ENCODE peak calls at places on chromosomes 13 and 19, in six cellular contexts. I is A549, T is endothelial cell of umbilical vein, E is K562, O is GM12878, L is HepG2. G is an unnamed sample.

GRCh38 chr19:36771275-36772231 is 1.1 kb downstream of the ZNF850 start:
- DNase-seq in O (peak), E (peak), I (peak), L (peak), T (peak), G (peak)

GRCh38 chr13:98390086-98390697 is 186.7 kb downstream of the STK24 start:
- DNase-seq in O (no peak), E (no peak), L (no peak), I (no peak), T (no peak), G (no peak)

GRCh38 chr13:46554971-46555370 is 2.0 kb downstream of the LRCH1 start:
- DNase-seq in O (no peak), T (peak), E (no peak), L (no peak), I (no peak), G (no peak)

GRCh38 chr13:42626461-42626860 is 52.5 kb downstream of the TNFSF11 start:
- DNase-seq in E (no peak), I (no peak), O (no peak), T (no peak), L (no peak), G (no peak)

GRCh38 chr13:42396901-42397670 is 125.1 kb downstream of the AKAP11 start:
- DNase-seq in I (no peak), E (no peak), O (no peak), T (no peak), L (no peak), G (no peak)

GRCh38 chr19:18049390-18049789 is 37.3 kb downstream of the IL12RB1 start:
- DNase-seq in L (no peak), E (no peak), I (no peak), O (no peak), T (peak), G (no peak)

GRCh38 chr13:33078268-33078667 is 62.0 kb downstream of the KL start:
- DNase-seq in I (no peak), O (no peak), E (no peak), L (no peak), T (no peak), G (no peak)

GRCh38 chr13:42836930-42837329 is 55.5 kb downstream of the FAM216B start:
- DNase-seq in L (no peak), T (peak), O (no peak), I (peak), E (no peak), G (no peak)

GRCh38 chr19:46355991-46356669 is 9.2 kb downstream of the PPP5C start:
- DNase-seq in I (no peak), L (no peak), O (no peak), T (no peak), E (no peak), G (no peak)

GRCh38 chr13:44734204-44734707 is 158.1 kb upstream of the TSC22D1 start:
- DNase-seq in L (no peak), I (no peak), E (no peak), O (no peak), T (no peak), G (no peak)

GRCh38 chr13:41058229-41059070 is 2.9 kb upstream of the WBP4 start:
- DNase-seq in E (no peak), T (no peak), L (no peak), O (no peak), I (no peak), G (no peak)

GRCh38 chr19:4206818-4207484 is 22.4 kb upstream of the EBI3 start:
- DNase-seq in E (no peak), T (no peak), O (no peak), L (no peak), I (peak), G (peak)

GRCh38 chr13:76048675-76049396 is 412.7 kb downstream of the LMO7 start:
- DNase-seq in E (no peak), O (no peak), T (no peak), L (no peak), I (no peak), G (no peak)

GRCh38 chr13:97241761-97242160 is 19.6 kb downstream of the MBNL2 start:
- DNase-seq in E (no peak), L (no peak), O (no peak), T (peak), I (no peak), G (no peak)

GRCh38 chr13:49791214-49791752 is 1.2 kb downstream of the KPNA3 start:
- DNase-seq in E (no peak), T (peak), I (peak), L (peak), O (peak), G (peak)

GRCh38 chr19:49691243-49692101 is 556 bp downstream of the CPT1C start:
- DNase-seq in E (no peak), I (no peak), L (no peak), O (no peak), T (peak), G (peak)

GRCh38 chr19:47227347-47228167 is 3.4 kb downstream of the BBC3 start:
- DNase-seq in O (peak), T (peak), E (peak), L (peak), I (peak), G (peak)

GRCh38 chr19:44741841-44742352 is 6.6 kb upstream of the BCL3 start:
- DNase-seq in L (peak), O (no peak), T (peak), I (peak), E (peak), G (peak)

GRCh38 chr19:19554074-19555023 is 16.3 kb downstream of the CILP2 start:
- DNase-seq in T (no peak), O (no peak), L (no peak), I (no peak), E (peak), G (peak)

GRCh38 chr19:44905437-44906160 is at the start of gene APOE:
- DNase-seq in I (no peak), L (peak), T (no peak), E (peak), O (no peak), G (no peak)

GRCh38 chr13:107370036-107370785 is 802.3 kb upstream of the ARGLU1 start:
- DNase-seq in T (peak), E (no peak), L (no peak), O (no peak), I (no peak), G (no peak)

GRCh38 chr13:114281351-114282142 is at the start of gene UPF3A:
- DNase-seq in T (peak), O (peak), L (peak), I (peak), E (peak), G (peak)

GRCh38 chr13:114283581-114283980 is 2.2 kb downstream of the UPF3A start:
- DNase-seq in T (no peak), O (no peak), L (peak), I (no peak), E (no peak), G (peak)

GRCh38 chr13:114279770-114280169 is 1.6 kb upstream of the UPF3A start:
- DNase-seq in I (no peak), O (no peak), E (no peak), T (no peak), L (no peak), G (peak)

GRCh38 chr13:114284680-114285079 is 3.3 kb downstream of the UPF3A start:
- DNase-seq in I (no peak), T (no peak), L (no peak), E (no peak), O (no peak), G (no peak)

GRCh38 chr13:114282143-114282685 is 813 bp downstream of the UPF3A start:
- DNase-seq in O (peak), T (peak), I (peak), E (peak), L (peak), G (peak)
- TF ChIP-seq MYC in O (no peak), T (no peak), I (no peak), E (no peak), L (no peak), G (peak)

DNA sequence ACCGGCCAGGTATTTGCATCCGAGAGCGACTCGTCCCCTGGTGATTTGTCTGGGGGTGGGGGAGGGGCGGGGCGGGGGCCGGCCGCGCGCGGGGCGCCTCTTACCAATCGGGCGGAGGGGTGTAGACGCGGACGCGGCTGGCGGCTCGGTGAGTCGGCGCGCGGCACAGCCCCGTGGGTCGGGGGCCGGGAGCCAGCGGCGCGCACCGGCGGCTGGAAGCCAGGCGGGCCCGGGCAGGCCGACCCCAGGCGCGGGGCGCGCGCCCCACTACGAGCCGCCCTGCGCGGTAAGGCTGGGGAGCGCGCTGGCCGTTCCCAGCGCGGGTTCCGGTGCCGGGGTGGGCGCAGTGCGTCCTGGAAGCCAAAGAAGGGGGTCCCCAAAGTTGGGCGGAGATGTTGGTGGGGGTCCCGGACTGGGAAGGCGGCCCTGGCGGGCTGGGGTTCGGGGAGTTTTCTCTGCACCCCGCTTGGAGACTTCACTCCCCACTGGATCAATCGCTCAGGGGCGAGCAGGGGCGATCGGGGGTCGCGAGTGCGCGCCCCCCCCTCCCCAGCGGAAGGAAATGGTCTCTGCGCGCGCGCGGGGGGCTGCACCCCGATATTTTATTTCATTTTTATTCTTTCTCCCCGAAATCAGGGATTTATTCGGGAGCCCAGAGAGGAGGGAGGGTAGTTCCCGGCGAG is at the start of gene ARID3A:
- DNase-seq in O (no peak), E (no peak), I (no peak), T (no peak), L (no peak), G (peak)
- TF ChIP-seq POLR2A in O (peak), E (no peak), I (no peak), T (no peak), L (no peak), G (no peak)

GRCh38 chr13:22107549-22107948 is 436.7 kb downstream of the FGF9 start:
- DNase-seq in T (no peak), E (no peak), L (peak), O (no peak), I (peak), G (no peak)

GRCh38 chr13:22106058-22106457 is 435.2 kb downstream of the FGF9 start:
- DNase-seq in I (no peak), E (no peak), O (no peak), L (no peak), T (no peak), G (no peak)

GRCh38 chr13:22103628-22104027 is 432.8 kb downstream of the FGF9 start:
- DNase-seq in O (no peak), E (no peak), L (no peak), T (no peak), I (no peak), G (no peak)

GRCh38 chr13:22102237-22102636 is 431.4 kb downstream of the FGF9 start:
- DNase-seq in O (no peak), T (no peak), E (no peak), L (no peak), I (no peak), G (no peak)

DNA sequence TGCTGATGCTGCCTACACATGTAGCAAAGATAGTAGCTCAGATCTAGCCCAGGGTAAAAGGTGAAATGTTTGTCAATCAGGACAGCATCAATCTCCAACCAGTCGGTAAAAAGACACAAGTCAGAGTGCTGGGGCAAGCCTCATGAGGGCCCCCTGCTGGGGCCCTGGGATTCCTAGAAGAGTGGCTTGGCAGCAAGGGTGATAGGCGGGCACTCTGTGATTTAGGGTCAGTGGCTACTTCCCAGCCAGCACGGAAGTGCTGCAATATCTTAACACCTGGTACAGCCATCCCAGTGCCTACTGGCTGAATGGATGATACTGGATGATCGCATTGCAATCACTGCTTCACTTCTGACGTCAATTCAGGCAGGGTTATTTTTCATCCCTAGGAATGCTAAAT is 432.2 kb downstream of the FGF9 start:
- DNase-seq in T (no peak), E (no peak), O (no peak), L (no peak), I (no peak), G (peak)
- TF ChIP-seq MYC in T (no peak), E (no peak), O (no peak), L (no peak), I (no peak), G (no peak)

DNA sequence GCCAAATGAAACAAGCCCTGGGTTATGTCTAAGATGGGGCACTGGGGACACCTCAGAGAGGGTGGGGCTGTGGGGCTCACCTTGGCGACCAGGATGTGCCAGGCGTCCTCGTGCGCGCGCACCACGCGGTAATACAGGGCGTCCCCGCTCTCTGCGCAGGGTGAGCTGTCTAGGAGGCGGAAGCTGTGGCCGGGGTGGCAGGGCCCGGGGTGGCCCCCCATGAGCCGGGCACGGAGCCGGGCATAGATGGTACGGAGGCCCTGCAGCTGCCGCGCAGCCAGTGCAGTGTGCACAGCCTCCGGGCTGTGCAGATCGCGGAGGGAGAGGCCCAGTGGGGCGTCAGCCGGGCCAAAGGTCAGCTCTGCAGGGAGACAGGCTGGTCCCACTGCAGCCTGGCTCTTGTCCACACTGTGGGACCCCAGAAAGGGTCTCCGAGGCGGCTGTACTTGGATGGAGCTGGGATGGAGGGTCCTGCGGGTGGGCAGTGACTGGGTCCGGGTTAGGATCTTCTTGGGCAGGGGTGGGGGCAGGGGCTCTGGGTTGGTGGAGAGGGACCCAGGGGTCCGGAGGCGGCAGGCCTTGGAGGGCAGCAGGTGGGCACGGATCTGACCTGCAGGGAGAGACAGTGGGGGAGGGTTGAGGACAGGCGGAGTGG is 3.3 kb downstream of the PEAK3 start:
- DNase-seq in O (no peak), I (no peak), E (no peak), L (no peak), T (no peak), G (no peak)
- TF ChIP-seq POLR2A in O (peak), I (no peak), E (no peak), L (no peak), T (no peak), G (no peak)

G was measured in NB4.